ENCODE peak calls at places on chromosomes 12 and 14, in eight cellular contexts. P is ovary, I is sigmoid colon, V is upper lobe of left lung, Y is K562, M is A549, Q is H1, W is stomach. J is an unnamed sample.

GRCh38 chr12:100020370-100020769 is 35.6 kb upstream of the ANKS1B start:
- DNase-seq in P (no peak), I (no peak), V (no peak), Y (no peak), M (no peak), Q (no peak), W (no peak), J (no peak)

GRCh38 chr14:69353168-69353567 is 44.9 kb downstream of the ERH start:
- DNase-seq in P (no peak), I (no peak), V (no peak), Y (no peak), M (no peak), Q (no peak), W (no peak), J (no peak)

GRCh38 chr14:99156814-99157213 is 115.2 kb downstream of the BCL11B start:
- DNase-seq in P (no peak), I (no peak), V (no peak), Y (no peak), M (no peak), Q (no peak), W (no peak), J (no peak)

GRCh38 chr12:83321971-83322370 is 635.3 kb downstream of the TMTC2 start:
- DNase-seq in P (no peak), I (no peak), V (no peak), Y (no peak), M (no peak), Q (no peak), W (no peak), J (no peak)

GRCh38 chr12:115871714-115872113 is 405.8 kb downstream of the MED13L start:
- DNase-seq in P (no peak), I (no peak), V (no peak), Y (peak), M (peak), Q (no peak), W (no peak), J (peak)

GRCh38 chr12:113867258-113867657 is 98.9 kb downstream of the RBM19 start:
- DNase-seq in P (no peak), I (no peak), V (no peak), Y (peak), M (peak), Q (no peak), W (no peak), J (no peak)

GRCh38 chr12:19223695-19224094 is 94.2 kb downstream of the PLEKHA5 start:
- DNase-seq in P (no peak), I (no peak), V (no peak), Y (no peak), M (no peak), Q (no peak), W (no peak), J (no peak)

GRCh38 chr14:22699801-22700564 is 55.8 kb upstream of the OR6J1 start:
- DNase-seq in P (no peak), I (no peak), V (no peak), Y (peak), M (no peak), Q (no peak), W (no peak), J (no peak)

GRCh38 chr14:52039124-52039815 is 29.6 kb downstream of the NID2 start:
- DNase-seq in P (no peak), I (no peak), V (no peak), Y (no peak), M (no peak), Q (no peak), W (no peak), J (no peak)

GRCh38 chr14:74547331-74547927 is 53.9 kb downstream of the ISCA2 start:
- DNase-seq in P (peak), I (no peak), V (no peak), Y (no peak), M (no peak), Q (no peak), W (no peak), J (no peak)

GRCh38 chr12:72865921-72866320 is 593.8 kb downstream of the TRHDE start:
- DNase-seq in P (no peak), I (no peak), V (no peak), Y (no peak), M (no peak), Q (no peak), W (no peak), J (no peak)

GRCh38 chr12:53476769-53477209 is 22.5 kb downstream of the MAP3K12 start:
- DNase-seq in P (no peak), I (no peak), V (no peak), Y (peak), M (no peak), Q (no peak), W (no peak), J (no peak)

GRCh38 chr12:15669256-15669948 is 119.8 kb downstream of the EPS8 start:
- DNase-seq in P (no peak), I (no peak), V (no peak), Y (no peak), M (no peak), Q (no peak), W (no peak), J (no peak)

GRCh38 chr12:27780612-27781408 is 774 bp upstream of the MANSC4 start:
- DNase-seq in P (peak), I (peak), V (no peak), Y (peak), M (peak), Q (no peak), W (peak), J (peak)

GRCh38 chr12:27781680-27782079 is 1.6 kb upstream of the MANSC4 start:
- DNase-seq in P (no peak), I (no peak), V (no peak), Y (no peak), M (no peak), Q (no peak), W (no peak), J (no peak)

GRCh38 chr12:27779416-27779815 is 617 bp upstream of the KLHL42 start:
- DNase-seq in P (no peak), I (peak), V (no peak), Y (no peak), M (peak), Q (no peak), W (no peak), J (peak)

GRCh38 chr12:27778206-27778605 is 1.8 kb upstream of the KLHL42 start:
- DNase-seq in P (no peak), I (no peak), V (no peak), Y (no peak), M (no peak), Q (no peak), W (no peak), J (no peak)

DNA sequence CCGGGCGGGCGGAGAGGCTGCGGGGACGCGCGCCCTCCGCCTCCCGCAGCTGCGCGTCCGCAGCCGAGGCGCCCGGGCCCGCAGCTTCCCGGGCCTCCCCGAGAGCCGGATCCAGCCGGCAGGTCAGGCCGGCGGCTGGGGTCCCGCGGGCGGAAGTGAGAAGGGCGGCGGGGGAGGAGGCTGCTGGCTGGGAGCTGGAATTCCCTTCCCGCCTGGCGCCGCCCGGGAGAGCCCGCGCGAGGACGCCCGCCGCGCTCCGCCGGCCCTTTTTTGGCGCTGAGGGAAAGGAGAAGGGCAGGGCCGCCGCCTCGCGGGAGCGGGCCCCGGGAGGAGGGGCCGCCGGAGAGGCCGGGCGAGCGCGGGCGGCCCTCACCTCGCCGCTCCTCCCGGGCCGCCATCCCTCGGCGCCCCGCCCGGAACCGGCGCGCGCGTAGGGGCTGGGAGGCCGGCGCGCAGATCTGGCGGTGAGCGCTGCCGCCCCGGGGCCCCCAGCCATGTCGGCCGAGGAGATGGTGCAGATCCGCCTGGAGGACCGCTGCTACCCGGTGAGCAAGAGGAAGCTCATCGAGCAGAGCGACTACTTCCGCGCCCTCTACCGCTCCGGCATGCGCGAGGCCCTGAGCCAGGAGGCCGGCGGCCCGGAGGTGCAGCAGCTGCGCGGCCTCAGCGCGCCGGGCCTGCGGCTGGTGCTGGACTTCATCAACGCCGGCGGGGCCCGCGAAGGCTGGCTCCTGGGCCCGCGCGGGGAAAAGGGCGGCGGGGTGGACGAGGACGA is at the start of the genes KLHL42 and MANSC4:
- DNase-seq in P (peak), I (peak), V (peak), Y (peak), M (peak), Q (no peak), W (peak), J (peak)
- TF ChIP-seq EP300 in P (no peak), I (no peak), V (no peak), Y (no peak), M (no peak), Q (no peak), W (no peak), J (no peak)

GRCh38 chr14:24397639-24398297 is 1.0 kb upstream of the NYNRIN start:
- DNase-seq in P (peak), I (no peak), V (no peak), Y (no peak), M (no peak), Q (no peak), W (no peak), J (no peak)
- TF ChIP-seq POLR2A in P (no peak), I (no peak), V (no peak), Y (no peak), M (no peak), Q (no peak), W (no peak), J (no peak)

GRCh38 chr12:27198036-27198435 is 46.0 kb upstream of the STK38L start:
- DNase-seq in P (no peak), I (peak), V (no peak), Y (no peak), M (no peak), Q (no peak), W (no peak), J (no peak)
- H3K4me3 ChIP-seq in P (no peak), I (no peak), V (no peak), Y (no peak), M (no peak), Q (no peak), W (no peak), J (no peak)

DNA sequence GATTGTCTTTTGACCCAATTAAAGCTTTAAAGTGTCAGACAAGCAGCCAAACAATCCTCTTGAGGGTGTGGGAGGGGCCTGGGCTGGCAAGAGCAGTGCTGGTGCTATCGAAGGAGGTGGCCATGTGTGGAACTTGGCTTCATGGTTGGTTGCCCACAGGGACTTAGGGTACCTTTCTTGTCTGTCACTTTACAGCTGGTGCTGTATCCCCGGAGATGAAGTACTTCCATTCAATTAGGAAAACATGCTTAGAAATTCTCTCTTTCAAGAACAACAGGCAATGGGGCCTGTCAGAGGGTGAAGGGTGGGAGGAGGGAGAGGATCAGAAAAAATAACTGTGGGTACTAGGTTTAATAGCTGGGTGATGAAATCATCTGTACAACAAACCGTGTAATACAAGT is 86.5 kb downstream of the DAAM1 start:
- DNase-seq in P (no peak), I (no peak), V (no peak), Y (no peak), M (no peak), Q (no peak), W (no peak), J (no peak)
- TF ChIP-seq EP300 in P (no peak), I (no peak), V (no peak), Y (no peak), M (no peak), Q (no peak), W (no peak), J (no peak)

GRCh38 chr12:401235-402126 is at the start of gene CCDC77:
- DNase-seq in P (peak), I (peak), V (peak), Y (peak), M (peak), Q (peak), W (peak), J (peak)
- TF ChIP-seq POLR2A in P (no peak), I (no peak), V (peak), Y (peak), M (no peak), Q (peak), W (no peak), J (no peak)

GRCh38 chr12:107906719-107907118 is 132.2 kb downstream of the ASCL4 start:
- DNase-seq in P (no peak), I (no peak), V (no peak), Y (no peak), M (no peak), Q (no peak), W (no peak), J (no peak)

GRCh38 chr12:107900588-107900987 is 126.1 kb downstream of the ASCL4 start:
- DNase-seq in P (no peak), I (no peak), V (no peak), Y (no peak), M (no peak), Q (no peak), W (no peak), J (no peak)

GRCh38 chr12:107903377-107904061 is 129.0 kb downstream of the ASCL4 start:
- DNase-seq in P (peak), I (no peak), V (peak), Y (peak), M (peak), Q (no peak), W (peak), J (peak)
- H3K4me3 ChIP-seq in P (no peak), I (peak), V (peak), Y (peak), M (peak), Q (peak), W (peak), J (peak)

GRCh38 chr12:124390442-124391116 is 95.7 kb downstream of the RFLNA start:
- DNase-seq in P (peak), I (peak), V (peak), Y (no peak), M (peak), Q (no peak), W (peak), J (peak)

GRCh38 chr12:124388679-124389536 is 94.0 kb downstream of the RFLNA start:
- DNase-seq in P (peak), I (peak), V (peak), Y (no peak), M (peak), Q (no peak), W (peak), J (peak)

GRCh38 chr12:124391340-124392261 is 96.7 kb downstream of the RFLNA start:
- DNase-seq in P (peak), I (peak), V (no peak), Y (no peak), M (peak), Q (no peak), W (peak), J (peak)

GRCh38 chr12:124388038-124388676 is 93.3 kb downstream of the RFLNA start:
- DNase-seq in P (peak), I (no peak), V (no peak), Y (no peak), M (no peak), Q (no peak), W (no peak), J (no peak)

DNA sequence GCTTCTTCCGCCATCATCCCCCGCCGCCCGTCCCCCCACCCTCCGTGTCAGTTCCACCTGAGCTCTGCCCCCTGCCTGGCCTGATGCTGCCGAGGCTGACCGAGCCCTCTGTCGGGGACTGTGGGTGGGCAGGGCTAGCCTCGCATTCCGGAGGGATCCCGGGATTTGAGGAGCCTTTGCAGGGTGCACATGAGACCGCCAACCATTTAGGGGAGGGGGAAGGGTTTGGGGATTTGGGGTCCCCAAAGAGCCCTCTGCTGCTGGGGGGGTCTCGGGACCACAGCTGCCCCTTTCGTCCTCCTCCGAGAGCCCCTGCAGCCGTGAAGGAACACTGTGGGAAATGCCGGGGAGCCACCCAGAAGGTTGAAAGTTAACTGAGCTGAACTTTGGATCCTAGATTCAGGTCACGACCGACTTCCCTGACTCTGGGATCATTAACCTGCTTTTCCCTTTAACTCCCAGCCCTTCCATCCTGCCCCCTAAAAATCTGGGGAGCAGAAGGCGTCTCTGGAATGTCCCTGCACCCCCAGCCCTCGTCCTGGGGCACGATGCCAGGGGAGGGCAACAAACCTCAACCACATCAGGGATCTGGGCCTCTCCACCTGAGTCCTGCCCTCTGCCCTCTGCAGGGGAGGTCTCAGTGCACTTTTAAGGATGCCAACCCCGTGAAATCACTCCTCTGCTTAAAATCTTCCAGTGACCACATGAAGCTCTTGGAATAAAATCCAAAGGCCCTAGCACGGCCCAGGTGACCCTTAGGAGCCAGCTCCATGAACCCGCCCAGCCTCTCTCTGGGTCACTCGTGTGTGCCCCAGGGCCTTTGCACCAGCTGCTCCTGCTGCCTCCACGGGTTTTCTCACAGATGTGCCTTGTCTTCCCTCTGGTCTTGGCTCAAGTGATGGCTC is 94.9 kb downstream of the RFLNA start:
- DNase-seq in P (peak), I (no peak), V (no peak), Y (no peak), M (peak), Q (no peak), W (no peak), J (peak)
- TF ChIP-seq EP300 in P (no peak), I (no peak), V (no peak), Y (no peak), M (no peak), Q (no peak), W (no peak), J (no peak)

GRCh38 chr12:122022393-122023338 is 982 bp downstream of the BCL7A start:
- DNase-seq in P (peak), I (no peak), V (peak), Y (peak), M (no peak), Q (no peak), W (peak), J (no peak)

GRCh38 chr12:122020795-122021192 is 890 bp upstream of the BCL7A start:
- DNase-seq in P (no peak), I (no peak), V (no peak), Y (no peak), M (no peak), Q (no peak), W (no peak), J (no peak)

GRCh38 chr12:122023339-122024131 is 1.9 kb downstream of the BCL7A start:
- DNase-seq in P (peak), I (peak), V (peak), Y (peak), M (peak), Q (no peak), W (peak), J (peak)

GRCh38 chr12:122021193-122021821 is 377 bp upstream of the BCL7A start:
- DNase-seq in P (peak), I (peak), V (peak), Y (no peak), M (no peak), Q (no peak), W (no peak), J (peak)

GRCh38 chr12:122021822-122022392 is at the start of gene BCL7A:
- DNase-seq in P (peak), I (peak), V (peak), Y (peak), M (peak), Q (no peak), W (peak), J (peak)
- TF ChIP-seq POLR2A in P (peak), I (no peak), V (peak), Y (peak), M (peak), Q (no peak), W (no peak), J (peak)

GRCh38 chr12:132335179-132335756 is 5.9 kb upstream of the GALNT9 start:
- DNase-seq in P (no peak), I (no peak), V (no peak), Y (no peak), M (no peak), Q (no peak), W (no peak), J (no peak)

GRCh38 chr12:132338781-132339180 is 9.4 kb upstream of the GALNT9 start:
- DNase-seq in P (no peak), I (no peak), V (peak), Y (no peak), M (no peak), Q (no peak), W (no peak), J (no peak)

GRCh38 chr12:132338311-132338710 is 8.9 kb upstream of the GALNT9 start:
- DNase-seq in P (no peak), I (no peak), V (peak), Y (no peak), M (no peak), Q (no peak), W (no peak), J (no peak)

GRCh38 chr12:132337557-132337956 is 8.2 kb upstream of the GALNT9 start:
- DNase-seq in P (no peak), I (no peak), V (peak), Y (peak), M (no peak), Q (no peak), W (no peak), J (no peak)

GRCh38 chr12:132336451-132337413 is 7.3 kb upstream of the GALNT9 start:
- DNase-seq in P (no peak), I (no peak), V (peak), Y (no peak), M (no peak), Q (no peak), W (no peak), J (no peak)
- H3K4me3 ChIP-seq in P (no peak), I (no peak), V (no peak), Y (no peak), M (no peak), Q (no peak), W (no peak), J (no peak)